ENCODE peak calls at places on chromosomes 11 and 22, in eight cellular contexts. S is A549; J is MM.1S; X is cardiac muscle cell; A is ovary; U is heart right ventricle; H is CD8-positive, alpha-beta T cell; F is fibroblast of lung. M is an unnamed sample.

GRCh38 chr11:76048763-76049162 is 157.5 kb downstream of the WNT11 start:
- DNase-seq in S (no peak), J (no peak), X (no peak), A (no peak), U (no peak), H (no peak), F (no peak), M (no peak)

GRCh38 chr11:134356656-134357544 is 25.1 kb downstream of the GLB1L2 start:
- DNase-seq in S (no peak), J (no peak), X (no peak), A (no peak), U (no peak), H (no peak), F (no peak), M (no peak)

GRCh38 chr22:31451709-31452571 is 37.7 kb downstream of the EIF4ENIF1 start:
- DNase-seq in S (peak), J (peak), X (peak), A (no peak), U (no peak), H (no peak), F (peak), M (peak)

GRCh38 chr11:7079545-7080135 is 9.2 kb upstream of the RBMXL2 start:
- DNase-seq in S (no peak), J (no peak), X (no peak), A (no peak), U (no peak), H (no peak), F (no peak), M (no peak)

GRCh38 chr11:46237248-46238077 is 40.0 kb upstream of the CREB3L1 start:
- DNase-seq in S (peak), J (no peak), X (peak), A (peak), U (peak), H (peak), F (peak), M (peak)

GRCh38 chr22:43550024-43550620 is 138.3 kb downstream of the MPPED1 start:
- DNase-seq in S (no peak), J (peak), X (no peak), A (no peak), U (no peak), H (no peak), F (no peak), M (no peak)

GRCh38 chr11:26901162-26901561 is 92.8 kb upstream of the FIBIN start:
- DNase-seq in S (no peak), J (no peak), X (no peak), A (no peak), U (no peak), H (no peak), F (peak), M (no peak)

GRCh38 chr22:23105919-23106853 is 35.6 kb downstream of the RSPH14 start:
- DNase-seq in S (no peak), J (no peak), X (no peak), A (no peak), U (no peak), H (no peak), F (no peak), M (no peak)

GRCh38 chr11:2517016-2517385 is 72.2 kb downstream of the KCNQ1 start:
- DNase-seq in S (no peak), J (no peak), X (no peak), A (peak), U (peak), H (peak), F (no peak), M (no peak)

GRCh38 chr11:15141381-15141780 is 26.7 kb downstream of the INSC start:
- DNase-seq in S (no peak), J (no peak), X (no peak), A (no peak), U (no peak), H (no peak), F (no peak), M (no peak)

GRCh38 chr11:65944191-65944590 is 1.1 kb upstream of the TSGA10IP start:
- DNase-seq in S (no peak), J (no peak), X (no peak), A (no peak), U (no peak), H (no peak), F (no peak), M (no peak)

GRCh38 chr11:2385156-2386151 is 8.3 kb downstream of the CD81 start:
- DNase-seq in S (no peak), J (peak), X (no peak), A (no peak), U (peak), H (no peak), F (no peak), M (no peak)

GRCh38 chr22:40597541-40598453 is 38.7 kb downstream of the MRTFA start:
- DNase-seq in S (no peak), J (no peak), X (no peak), A (no peak), U (no peak), H (no peak), F (peak), M (no peak)

GRCh38 chr11:76843916-76844315 is 16.8 kb upstream of the ACER3 start:
- DNase-seq in S (no peak), J (no peak), X (no peak), A (no peak), U (no peak), H (no peak), F (no peak), M (no peak)

GRCh38 chr22:45970709-45971388 is 6.1 kb downstream of the WNT7B start:
- DNase-seq in S (no peak), J (no peak), X (no peak), A (no peak), U (no peak), H (no peak), F (peak), M (no peak)

GRCh38 chr11:111220716-111221115 is 24.8 kb upstream of the POU2AF2 start:
- DNase-seq in S (no peak), J (no peak), X (no peak), A (no peak), U (no peak), H (no peak), F (peak), M (no peak)

GRCh38 chr22:38315801-38316339 is 1.4 kb downstream of the CSNK1E start:
- DNase-seq in S (no peak), J (peak), X (no peak), A (no peak), U (no peak), H (no peak), F (no peak), M (no peak)

GRCh38 chr22:38314992-38315800 is 2.0 kb downstream of the CSNK1E start:
- DNase-seq in S (no peak), J (peak), X (no peak), A (no peak), U (peak), H (peak), F (peak), M (no peak)

GRCh38 chr22:38312261-38312800 is 4.9 kb downstream of the CSNK1E start:
- DNase-seq in S (no peak), J (no peak), X (no peak), A (no peak), U (no peak), H (no peak), F (no peak), M (no peak)

GRCh38 chr22:38313384-38313955 is 3.8 kb downstream of the CSNK1E start:
- DNase-seq in S (no peak), J (peak), X (no peak), A (peak), U (peak), H (no peak), F (peak), M (no peak)

DNA sequence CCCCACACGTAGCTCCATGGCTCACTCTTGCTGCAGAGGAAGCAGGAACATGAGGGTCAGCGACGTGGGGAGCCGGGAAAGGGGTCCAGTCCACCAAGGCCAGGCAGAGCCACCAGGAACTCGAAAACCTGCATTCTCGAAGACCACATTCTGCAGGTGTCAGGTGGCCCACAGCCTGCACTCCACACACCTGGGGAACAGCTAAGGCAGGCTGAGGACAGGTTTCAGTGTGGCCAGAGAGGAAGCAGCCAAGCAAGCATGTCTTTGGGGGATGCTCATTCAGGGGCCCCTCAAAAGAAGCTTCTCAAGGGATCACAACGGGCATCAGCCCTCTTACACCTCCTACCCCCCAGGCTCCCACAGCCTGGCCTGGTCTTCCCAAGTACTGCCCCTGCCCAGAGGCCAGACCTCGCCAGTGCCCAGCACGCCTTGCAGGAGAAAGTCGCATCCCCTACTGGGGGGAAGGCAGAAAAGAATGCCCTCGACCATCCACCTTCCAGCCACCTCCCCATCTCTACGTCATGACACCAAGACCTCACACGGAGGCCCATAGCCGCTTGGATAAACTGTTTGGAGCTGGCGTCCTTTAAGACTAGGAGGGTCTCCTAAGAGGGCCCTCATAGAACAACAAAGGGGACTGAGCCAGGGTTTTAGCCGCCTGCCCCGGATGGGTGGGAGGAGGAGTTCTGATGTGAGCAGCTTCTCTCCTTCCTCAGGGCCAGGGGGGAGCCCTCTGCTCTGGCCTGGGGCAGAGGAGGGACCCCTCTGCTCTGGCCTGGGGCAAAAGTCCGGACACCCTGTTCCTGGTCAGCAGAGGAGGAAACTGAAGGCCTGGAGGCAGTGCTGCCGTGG is 2.9 kb downstream of the CSNK1E start:
- DNase-seq in S (no peak), J (peak), X (no peak), A (no peak), U (peak), H (peak), F (peak), M (no peak)
- TF ChIP-seq CTCF in S (no peak), J (peak), X (no peak), A (no peak), U (no peak), H (no peak), F (no peak), M (no peak)

GRCh38 chr11:118153976-118154375 is 1.4 kb upstream of the SCN4B start:
- DNase-seq in S (no peak), J (no peak), X (no peak), A (no peak), U (no peak), H (no peak), F (no peak), M (no peak)

GRCh38 chr11:118157186-118157895 is 4.7 kb upstream of the SCN4B start:
- DNase-seq in S (no peak), J (no peak), X (no peak), A (no peak), U (no peak), H (no peak), F (no peak), M (no peak)

GRCh38 chr11:118153516-118153915 is 893 bp upstream of the SCN4B start:
- DNase-seq in S (no peak), J (no peak), X (no peak), A (no peak), U (no peak), H (no peak), F (no peak), M (no peak)

GRCh38 chr11:118155781-118156530 is 3.3 kb upstream of the SCN4B start:
- DNase-seq in S (no peak), J (no peak), X (no peak), A (no peak), U (no peak), H (no peak), F (no peak), M (no peak)

DNA sequence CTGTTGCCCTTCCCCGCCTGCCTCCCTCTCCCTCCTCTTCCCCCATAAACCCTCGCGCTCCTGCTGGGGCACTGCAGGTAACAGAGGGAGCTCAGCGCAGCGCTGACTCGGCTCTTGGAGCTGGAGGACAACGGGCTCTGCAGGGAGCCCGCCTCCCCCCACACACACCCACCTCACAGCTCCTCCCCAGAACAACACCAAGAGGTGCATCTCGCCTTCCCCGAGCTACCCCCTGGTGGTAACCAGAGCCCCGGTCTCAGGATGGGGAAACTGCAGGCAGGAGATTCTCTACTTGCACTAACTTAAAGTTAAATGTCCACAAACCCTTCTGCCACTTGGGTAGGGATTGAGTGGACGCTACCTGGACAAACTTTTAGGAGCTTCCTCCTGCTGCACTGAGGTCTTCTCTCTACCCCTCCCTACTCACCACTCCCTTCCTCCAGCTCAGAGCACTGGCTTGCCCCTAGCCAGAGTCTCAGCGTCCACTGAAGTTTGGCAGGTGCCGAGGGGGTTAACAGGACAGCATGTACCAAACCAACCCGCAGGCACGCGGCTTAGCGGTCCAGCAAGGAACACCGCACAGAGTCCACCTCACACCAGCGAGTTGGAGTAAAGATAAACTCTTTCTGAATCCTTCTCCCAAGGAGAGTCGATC is 4.0 kb upstream of the SCN4B start:
- DNase-seq in S (peak), J (no peak), X (no peak), A (no peak), U (no peak), H (no peak), F (no peak), M (peak)
- TF ChIP-seq CTCF in S (no peak), J (no peak), X (peak), A (no peak), U (no peak), H (no peak), F (no peak), M (no peak)

GRCh38 chr11:47403571-47403970 is 4.8 kb upstream of the SLC39A13 start:
- DNase-seq in S (no peak), J (no peak), X (no peak), A (no peak), U (no peak), H (no peak), F (no peak), M (no peak)
- TF ChIP-seq CTCF in S (no peak), J (no peak), X (no peak), A (no peak), U (no peak), H (no peak), F (no peak), M (no peak)

GRCh38 chr11:17015639-17016125 is 1.5 kb upstream of the PLEKHA7 start:
- DNase-seq in S (no peak), J (peak), X (no peak), A (no peak), U (no peak), H (no peak), F (peak), M (no peak)

GRCh38 chr11:17014321-17014773 is at the start of gene PLEKHA7:
- DNase-seq in S (peak), J (no peak), X (peak), A (no peak), U (no peak), H (no peak), F (no peak), M (peak)

GRCh38 chr11:17013548-17014320 is 480 bp downstream of the PLEKHA7 start:
- DNase-seq in S (peak), J (peak), X (peak), A (peak), U (peak), H (no peak), F (peak), M (peak)

GRCh38 chr11:17012712-17013547 is 1.3 kb downstream of the PLEKHA7 start:
- DNase-seq in S (peak), J (no peak), X (peak), A (peak), U (peak), H (no peak), F (peak), M (peak)

GRCh38 chr11:17014774-17015638 is 792 bp upstream of the PLEKHA7 start:
- DNase-seq in S (peak), J (peak), X (peak), A (no peak), U (no peak), H (no peak), F (peak), M (peak)
- TF ChIP-seq CTCF in S (peak), J (peak), X (peak), A (no peak), U (peak), H (peak), F (no peak), M (peak)

GRCh38 chr22:25111579-25112517 is 87.8 kb upstream of the CRYBB3 start:
- DNase-seq in S (no peak), J (no peak), X (peak), A (peak), U (no peak), H (no peak), F (no peak), M (peak)

GRCh38 chr22:25110596-25110845 is 89.1 kb upstream of the CRYBB3 start:
- DNase-seq in S (peak), J (no peak), X (no peak), A (no peak), U (no peak), H (no peak), F (no peak), M (no peak)

GRCh38 chr22:25112538-25113253 is 87.0 kb upstream of the CRYBB3 start:
- DNase-seq in S (no peak), J (no peak), X (no peak), A (no peak), U (no peak), H (no peak), F (no peak), M (no peak)

GRCh38 chr22:25109878-25110595 is 89.6 kb upstream of the CRYBB3 start:
- DNase-seq in S (no peak), J (no peak), X (no peak), A (no peak), U (no peak), H (no peak), F (no peak), M (no peak)

DNA sequence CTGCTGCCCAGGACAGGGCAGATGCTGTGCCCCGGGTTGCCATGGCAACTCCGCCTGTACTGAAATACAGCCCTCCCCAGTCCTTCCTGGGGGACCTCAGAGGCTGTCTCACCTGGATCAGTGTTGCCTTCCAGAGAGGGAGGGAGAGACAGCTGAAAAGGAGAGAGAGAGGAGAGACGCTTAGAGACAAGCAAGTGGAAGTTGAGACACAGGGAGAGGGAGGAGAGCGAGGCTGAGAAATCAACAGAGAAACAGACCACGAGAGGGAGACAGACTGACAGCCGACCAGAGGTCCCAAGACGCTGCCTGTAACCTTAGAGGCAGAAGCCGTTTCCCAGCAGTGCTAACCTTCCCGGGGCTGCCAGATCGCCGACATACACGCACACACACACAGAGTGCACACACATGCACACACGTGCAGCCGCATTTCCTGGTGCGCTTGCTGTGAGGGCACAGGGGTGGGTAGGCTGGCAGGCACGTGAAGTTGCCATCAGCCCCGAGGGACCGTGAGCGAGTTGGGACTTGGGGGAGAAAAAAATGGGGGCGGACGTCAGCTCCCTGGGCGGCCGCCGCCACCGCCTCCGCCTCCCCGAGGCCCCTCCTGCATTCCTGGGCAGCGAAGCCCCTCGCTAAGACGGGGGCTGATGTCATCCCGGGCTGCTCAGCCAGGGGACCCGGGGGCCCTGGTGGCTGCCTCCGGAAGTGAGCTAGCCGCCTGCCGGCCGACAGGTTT is 88.6 kb upstream of the CRYBB3 start:
- DNase-seq in S (peak), J (peak), X (peak), A (peak), U (peak), H (peak), F (peak), M (peak)
- TF ChIP-seq CTCF in S (peak), J (peak), X (peak), A (peak), U (peak), H (peak), F (peak), M (peak)

GRCh38 chr11:116145187-116145865 is 627.5 kb downstream of the BUD13 start:
- DNase-seq in S (no peak), J (no peak), X (no peak), A (no peak), U (no peak), H (no peak), F (no peak), M (no peak)
- TF ChIP-seq CTCF in S (no peak), J (no peak), X (no peak), A (no peak), U (no peak), H (no peak), F (no peak), M (no peak)

DNA sequence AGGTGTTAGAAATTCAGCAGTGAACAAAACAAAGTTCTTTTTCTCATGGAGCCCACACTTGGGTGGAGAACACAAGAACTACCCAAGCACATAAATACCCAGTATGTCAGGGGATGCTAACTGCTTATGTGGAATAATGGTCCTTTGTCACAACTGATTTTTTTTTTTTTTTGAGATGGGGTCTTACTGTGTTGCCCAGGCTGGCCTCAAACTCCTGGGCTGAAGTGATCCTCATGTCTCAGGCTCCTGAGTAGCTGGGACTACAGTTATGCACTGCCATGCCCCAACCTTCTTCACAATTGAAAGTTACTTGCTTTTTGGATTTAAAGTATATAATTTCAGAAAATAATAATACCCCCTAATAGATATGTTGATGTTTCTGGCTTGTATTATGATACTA is 122.6 kb upstream of the RASSF10 start:
- DNase-seq in S (no peak), J (no peak), X (no peak), A (no peak), U (no peak), H (no peak), F (no peak), M (no peak)
- TF ChIP-seq CTCF in S (no peak), J (no peak), X (no peak), A (no peak), U (no peak), H (no peak), F (no peak), M (no peak)

GRCh38 chr11:84390441-84391078 is 1104.4 kb upstream of the CCDC90B start:
- DNase-seq in S (no peak), J (no peak), X (peak), A (no peak), U (no peak), H (no peak), F (peak), M (peak)
- TF ChIP-seq CTCF in S (no peak), J (no peak), X (no peak), A (no peak), U (no peak), H (no peak), F (no peak), M (no peak)

M was measured in Calu3.